ENCODE peak calls at places on chromosome 9, in ten cellular contexts. S is stimulated activated CD8-positive, alpha-beta memory T cell treated with anti-CD3 and anti-CD28 coated beads, Interleukin-7, amount 100 ng/mL, for 48 hours; R is Ammon's horn; N is ELR; B is adrenal gland; L is Daoy; C is DMS53; T is AG04449; H is activated naive CD4-positive, alpha-beta T cell; F is heart left ventricle. X is an unnamed sample.

GRCh38 chr9:6413365-6414263 is 615 bp downstream of the UHRF2 start:
- DNase-seq in N (peak), B (peak), C (peak), R (peak), F (no peak), H (peak), L (peak), S (no peak), T (no peak), X (peak)

GRCh38 chr9:36880075-36880474 is 154.0 kb downstream of the PAX5 start:
- DNase-seq in F (no peak), R (no peak), S (no peak), N (no peak), B (no peak), T (no peak), H (no peak), C (no peak), L (no peak), X (no peak)

GRCh38 chr9:84374516-84374915 is 34.0 kb upstream of the SLC28A3 start:
- DNase-seq in R (no peak), S (no peak), T (no peak), B (no peak), C (no peak), L (no peak), N (no peak), H (no peak), F (no peak), X (no peak)

GRCh38 chr9:127977877-127978647 is 2.7 kb downstream of the EEIG1 start:
- DNase-seq in C (peak), S (no peak), B (no peak), T (peak), R (no peak), N (peak), F (peak), H (no peak), L (peak), X (peak)

GRCh38 chr9:27436234-27436633 is 87.9 kb upstream of the IFNK start:
- DNase-seq in R (no peak), C (peak), B (no peak), N (no peak), F (no peak), S (no peak), L (no peak), T (no peak), H (no peak), X (no peak)

GRCh38 chr9:126819482-126819881 is 14.6 kb downstream of the ZBTB43 start:
- DNase-seq in N (no peak), B (no peak), C (no peak), F (no peak), T (no peak), R (no peak), H (no peak), S (no peak), L (no peak), X (no peak)

GRCh38 chr9:121886759-121887485 is 206.2 kb downstream of the TTLL11 start:
- DNase-seq in B (no peak), S (peak), C (no peak), R (no peak), H (no peak), L (peak), N (no peak), T (no peak), F (no peak), X (no peak)

GRCh38 chr9:93645921-93646639 is 69.7 kb downstream of the PHF2 start:
- DNase-seq in C (no peak), L (no peak), N (no peak), T (no peak), H (no peak), S (no peak), F (no peak), R (no peak), B (peak), X (no peak)

GRCh38 chr9:136527721-136528710 is 17.8 kb downstream of the NOTCH1 start:
- DNase-seq in C (peak), B (no peak), T (no peak), N (peak), F (no peak), R (no peak), S (no peak), H (no peak), L (peak), X (peak)

GRCh38 chr9:137543237-137543963 is 6.8 kb downstream of the PNPLA7 start:
- DNase-seq in B (no peak), L (no peak), H (no peak), S (no peak), F (no peak), T (no peak), R (no peak), N (no peak), C (no peak), X (no peak)

GRCh38 chr9:127049044-127049443 is 73.4 kb downstream of the ANGPTL2 start:
- DNase-seq in L (peak), B (peak), R (peak), C (peak), F (peak), N (peak), T (peak), H (no peak), S (peak), X (peak)

GRCh38 chr9:121651295-121652036 is at the start of gene DAB2IP:
- DNase-seq in T (no peak), C (peak), N (peak), S (no peak), L (peak), F (peak), B (peak), H (no peak), R (peak), X (peak)

GRCh38 chr9:69190866-69191672 is 17.0 kb downstream of the TJP2 start:
- DNase-seq in C (no peak), R (no peak), T (no peak), F (no peak), B (no peak), S (no peak), H (no peak), L (no peak), N (no peak), X (no peak)

GRCh38 chr9:19816769-19817168 is 27.9 kb upstream of the SLC24A2 start:
- DNase-seq in C (no peak), S (no peak), R (no peak), N (no peak), H (no peak), L (no peak), T (no peak), F (no peak), B (no peak), X (no peak)

GRCh38 chr9:98339987-98340564 is 84.6 kb upstream of the TBC1D2 start:
- DNase-seq in L (no peak), S (no peak), N (no peak), R (no peak), B (no peak), H (no peak), F (no peak), C (no peak), T (no peak), X (no peak)

GRCh38 chr9:25716220-25716872 is 38.1 kb upstream of the TUSC1 start:
- DNase-seq in C (peak), B (no peak), F (peak), H (no peak), N (peak), T (peak), L (no peak), S (no peak), R (peak), X (peak)

GRCh38 chr9:83511051-83511450 is 27.1 kb downstream of the FRMD3 start:
- DNase-seq in T (no peak), L (peak), H (no peak), R (no peak), C (peak), F (no peak), N (peak), S (no peak), B (no peak), X (no peak)

GRCh38 chr9:79254900-79255651 is 316.7 kb upstream of the TLE4 start:
- DNase-seq in B (no peak), T (no peak), R (peak), N (peak), S (no peak), L (peak), F (no peak), H (no peak), C (peak), X (peak)

GRCh38 chr9:6915635-6916034 is 157.9 kb downstream of the KDM4C start:
- DNase-seq in C (no peak), B (no peak), T (no peak), N (no peak), L (no peak), R (no peak), F (no peak), S (no peak), H (no peak), X (no peak)

GRCh38 chr9:87567988-87568800 is 70.5 kb downstream of the DAPK1 start:
- DNase-seq in F (no peak), L (no peak), R (no peak), N (no peak), B (no peak), H (no peak), S (no peak), C (no peak), T (no peak), X (no peak)

GRCh38 chr9:98410185-98410697 is 154.8 kb upstream of the TBC1D2 start:
- DNase-seq in F (no peak), T (peak), L (peak), B (no peak), H (no peak), C (no peak), R (peak), N (peak), S (no peak), X (peak)

GRCh38 chr9:84969084-84969483 is 299.6 kb downstream of the NTRK2 start:
- DNase-seq in L (peak), B (no peak), T (no peak), R (no peak), N (no peak), C (no peak), H (no peak), F (no peak), S (no peak), X (peak)

GRCh38 chr9:118059520-118060278 is 355.5 kb downstream of the TLR4 start:
- DNase-seq in L (peak), C (peak), H (no peak), F (peak), S (no peak), B (peak), R (peak), N (peak), T (no peak), X (peak)

GRCh38 chr9:122930933-122931850 is at the start of gene ZBTB26:
- DNase-seq in F (peak), H (peak), C (peak), L (peak), R (peak), B (peak), N (peak), T (peak), S (peak), X (peak)

GRCh38 chr9:136787690-136788400 is 3.3 kb upstream of the TMEM141 start:
- DNase-seq in F (peak), N (peak), H (peak), L (peak), R (peak), S (peak), T (no peak), C (peak), B (peak), X (peak)

GRCh38 chr9:134422301-134422700 is 96.0 kb downstream of the RXRA start:
- DNase-seq in R (no peak), T (no peak), C (no peak), S (no peak), F (peak), N (no peak), B (peak), H (no peak), L (no peak), X (no peak)

GRCh38 chr9:2925016-2925415 is 81.1 kb upstream of the PUM3 start:
- DNase-seq in T (no peak), C (no peak), F (no peak), S (no peak), B (no peak), L (no peak), N (no peak), H (no peak), R (no peak), X (no peak)

GRCh38 chr9:95089257-95089873 is 228.1 kb downstream of the FANCC start:
- DNase-seq in L (no peak), B (no peak), T (no peak), S (no peak), R (no peak), N (no peak), H (no peak), F (no peak), C (no peak), X (no peak)

GRCh38 chr9:137237759-137238726 is 3.0 kb upstream of the TUBB4B start:
- DNase-seq in B (no peak), S (no peak), H (no peak), C (peak), N (no peak), T (no peak), L (no peak), R (peak), F (no peak), X (peak)

GRCh38 chr9:72826954-72827953 is 125.6 kb downstream of the ALDH1A1 start:
- DNase-seq in S (no peak), F (no peak), T (no peak), H (no peak), L (no peak), C (no peak), N (no peak), B (no peak), R (no peak), X (no peak)

GRCh38 chr9:93871286-93871685 is 83.9 kb downstream of the BARX1 start:
- DNase-seq in H (no peak), R (no peak), T (no peak), L (no peak), F (no peak), S (no peak), C (peak), N (no peak), B (no peak), X (no peak)

GRCh38 chr9:122036988-122037387 is 56.1 kb downstream of the TTLL11 start:
- DNase-seq in N (peak), T (no peak), F (no peak), C (no peak), B (no peak), S (no peak), R (no peak), L (peak), H (no peak), X (no peak)

X was measured in HT-29.